ENCODE peak calls at places on chromosomes 5 and 9, in seven cellular contexts. One of them, this sample, is unnamed. For H3K4me1, the result is how much of the 10 kb centered on the place peaks cover.

GRCh38 chr9:98101868-98102273 is 17.2 kb downstream of the TRIM14 start:
- DNase-seq in heart left ventricle: no peak
- DNase-seq in esophagus squamous epithelium: peak
- DNase-seq in ovary: no peak
- DNase-seq in H1: no peak
- DNase-seq in endothelial cell of umbilical vein: no peak
- DNase-seq in suprapubic skin: peak
- DNase-seq in this sample: no peak

GRCh38 chr5:170164921-170165320 is 59.2 kb downstream of the FOXI1 start:
- DNase-seq in ovary: no peak
- DNase-seq in esophagus squamous epithelium: no peak
- DNase-seq in heart left ventricle: no peak
- DNase-seq in H1: no peak
- DNase-seq in suprapubic skin: no peak
- DNase-seq in endothelial cell of umbilical vein: no peak
- DNase-seq in this sample: no peak

GRCh38 chr9:68530618-68531017 is 10.1 kb downstream of the TMEM252 start:
- DNase-seq in esophagus squamous epithelium: no peak
- DNase-seq in ovary: peak
- DNase-seq in H1: no peak
- DNase-seq in suprapubic skin: peak
- DNase-seq in endothelial cell of umbilical vein: no peak
- DNase-seq in heart left ventricle: peak
- DNase-seq in this sample: no peak

GRCh38 chr5:90528704-90529233 is 615 bp downstream of the LYSMD3 start:
- DNase-seq in heart left ventricle: no peak
- DNase-seq in suprapubic skin: no peak
- DNase-seq in esophagus squamous epithelium: no peak
- DNase-seq in ovary: no peak
- DNase-seq in endothelial cell of umbilical vein: peak
- DNase-seq in H1: no peak
- DNase-seq in this sample: no peak

GRCh38 chr5:38321978-38322377 is 63.6 kb downstream of the EGFLAM start:
- DNase-seq in ovary: no peak
- DNase-seq in heart left ventricle: no peak
- DNase-seq in endothelial cell of umbilical vein: no peak
- DNase-seq in suprapubic skin: no peak
- DNase-seq in esophagus squamous epithelium: no peak
- DNase-seq in H1: no peak
- DNase-seq in this sample: no peak

GRCh38 chr9:20649381-20649780 is 27.1 kb upstream of the MLLT3 start:
- DNase-seq in ovary: no peak
- DNase-seq in heart left ventricle: no peak
- DNase-seq in esophagus squamous epithelium: no peak
- DNase-seq in H1: no peak
- DNase-seq in suprapubic skin: no peak
- DNase-seq in endothelial cell of umbilical vein: peak
- DNase-seq in this sample: no peak

GRCh38 chr5:120510098-120510634 is 46.1 kb downstream of the PRR16 start:
- DNase-seq in esophagus squamous epithelium: no peak
- DNase-seq in heart left ventricle: no peak
- DNase-seq in ovary: no peak
- DNase-seq in endothelial cell of umbilical vein: no peak
- DNase-seq in H1: no peak
- DNase-seq in suprapubic skin: no peak
- DNase-seq in this sample: no peak

GRCh38 chr5:74124826-74125225 is 498.8 kb downstream of the ARHGEF28 start:
- DNase-seq in heart left ventricle: no peak
- DNase-seq in suprapubic skin: no peak
- DNase-seq in H1: no peak
- DNase-seq in esophagus squamous epithelium: no peak
- DNase-seq in endothelial cell of umbilical vein: no peak
- DNase-seq in ovary: no peak
- DNase-seq in this sample: no peak

GRCh38 chr9:106878943-106879916 is 16.3 kb downstream of the ZNF462 start:
- DNase-seq in H1: no peak
- DNase-seq in endothelial cell of umbilical vein: peak
- DNase-seq in esophagus squamous epithelium: no peak
- DNase-seq in heart left ventricle: peak
- DNase-seq in suprapubic skin: no peak
- DNase-seq in ovary: peak
- DNase-seq in this sample: peak

GRCh38 chr9:117021881-117022280 is 334.8 kb downstream of the TRIM32 start:
- DNase-seq in endothelial cell of umbilical vein: no peak
- DNase-seq in heart left ventricle: no peak
- DNase-seq in esophagus squamous epithelium: no peak
- DNase-seq in ovary: no peak
- DNase-seq in suprapubic skin: no peak
- DNase-seq in H1: no peak
- DNase-seq in this sample: no peak

GRCh38 chr5:33032161-33033085 is 321.3 kb downstream of the NPR3 start:
- DNase-seq in ovary: no peak
- DNase-seq in heart left ventricle: no peak
- DNase-seq in endothelial cell of umbilical vein: no peak
- DNase-seq in esophagus squamous epithelium: no peak
- DNase-seq in suprapubic skin: no peak
- DNase-seq in H1: no peak
- DNase-seq in this sample: no peak

GRCh38 chr5:82349651-82350050 is 71.5 kb upstream of the RPS23 start:
- DNase-seq in heart left ventricle: no peak
- DNase-seq in ovary: no peak
- DNase-seq in suprapubic skin: peak
- DNase-seq in endothelial cell of umbilical vein: no peak
- DNase-seq in H1: peak
- DNase-seq in esophagus squamous epithelium: no peak
- DNase-seq in this sample: no peak

GRCh38 chr5:149282027-149282965 is 10.6 kb downstream of the AFAP1L1 start:
- DNase-seq in H1: no peak
- DNase-seq in suprapubic skin: no peak
- DNase-seq in heart left ventricle: no peak
- DNase-seq in endothelial cell of umbilical vein: no peak
- DNase-seq in esophagus squamous epithelium: no peak
- DNase-seq in ovary: no peak
- DNase-seq in this sample: no peak

GRCh38 chr5:72842816-72843215 is 26.4 kb downstream of the TNPO1 start:
- DNase-seq in suprapubic skin: no peak
- DNase-seq in H1: no peak
- DNase-seq in heart left ventricle: no peak
- DNase-seq in endothelial cell of umbilical vein: peak
- DNase-seq in ovary: no peak
- DNase-seq in esophagus squamous epithelium: no peak
- DNase-seq in this sample: no peak
- H3K4me1 ChIP-seq in suprapubic skin: under half
- H3K4me1 ChIP-seq in H1: under half
- H3K4me1 ChIP-seq in heart left ventricle: under half
- H3K4me1 ChIP-seq in endothelial cell of umbilical vein: half or more
- H3K4me1 ChIP-seq in ovary: under half
- H3K4me1 ChIP-seq in esophagus squamous epithelium: under half
- H3K4me1 ChIP-seq in this sample: under half

DNA sequence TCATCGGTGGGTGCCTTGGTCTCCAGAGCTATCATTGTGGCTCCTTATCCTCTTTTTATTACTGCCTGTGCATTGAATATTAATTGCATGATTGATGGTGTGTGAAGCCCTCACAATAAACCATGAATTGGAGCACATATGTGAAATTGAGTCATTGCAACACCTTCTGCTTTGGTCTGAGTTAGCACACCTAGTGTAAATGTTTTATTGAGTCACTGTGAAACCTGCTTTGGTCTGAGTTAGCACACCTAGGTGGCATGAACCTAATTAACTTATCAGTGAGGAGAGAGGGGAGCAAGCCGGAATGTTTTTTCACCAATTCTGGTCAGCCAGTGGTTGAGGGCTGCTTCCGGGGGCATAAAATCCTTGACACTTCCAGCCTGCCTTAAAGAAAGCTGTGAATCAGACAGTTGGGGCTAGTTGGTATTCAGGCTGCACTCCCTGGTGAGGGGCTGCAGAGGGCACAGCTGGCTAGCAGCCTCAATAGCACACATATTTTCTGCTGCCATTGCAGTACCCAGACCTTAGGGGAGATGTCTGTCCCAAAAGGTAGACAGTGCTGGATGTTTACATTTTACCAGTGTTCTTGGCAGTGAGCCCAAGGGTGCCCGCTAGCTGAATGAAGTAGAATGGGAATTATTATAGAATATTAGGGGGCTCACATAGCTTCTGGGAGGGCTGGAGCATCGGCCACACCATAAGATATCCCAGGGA is 76.5 kb upstream of the GOLM1 start:
- DNase-seq in esophagus squamous epithelium: no peak
- DNase-seq in suprapubic skin: no peak
- DNase-seq in heart left ventricle: no peak
- DNase-seq in ovary: no peak
- DNase-seq in endothelial cell of umbilical vein: no peak
- DNase-seq in H1: no peak
- DNase-seq in this sample: no peak
- TF ChIP-seq POLR2A in esophagus squamous epithelium: no peak
- TF ChIP-seq POLR2A in suprapubic skin: no peak
- TF ChIP-seq POLR2A in heart left ventricle: no peak
- TF ChIP-seq POLR2A in ovary: no peak
- TF ChIP-seq POLR2A in endothelial cell of umbilical vein: no peak
- TF ChIP-seq POLR2A in H1: no peak
- TF ChIP-seq POLR2A in this sample: no peak

DNA sequence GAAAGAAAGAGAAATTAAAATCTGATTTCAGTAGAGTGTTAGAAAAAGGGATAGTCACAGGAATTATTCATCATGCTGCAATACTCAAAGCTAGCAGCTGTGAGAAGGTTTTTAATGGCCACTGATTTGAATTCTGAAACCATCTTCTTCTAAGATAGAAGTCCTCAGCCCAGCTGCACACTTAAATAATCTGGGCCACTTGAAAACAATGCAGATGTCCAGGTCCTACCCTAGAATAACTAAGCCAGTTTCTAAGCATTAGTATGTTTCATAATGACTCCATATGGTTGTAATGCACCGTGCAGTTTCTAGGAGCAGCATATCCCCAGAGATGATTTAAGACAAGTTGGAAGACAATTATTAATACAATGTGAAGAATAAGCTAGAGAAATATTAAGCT is 159.9 kb upstream of the FBXL17 start:
- DNase-seq in suprapubic skin: no peak
- DNase-seq in H1: no peak
- DNase-seq in endothelial cell of umbilical vein: no peak
- DNase-seq in heart left ventricle: no peak
- DNase-seq in ovary: no peak
- DNase-seq in esophagus squamous epithelium: no peak
- DNase-seq in this sample: no peak
- H3K4me1 ChIP-seq in suprapubic skin: under half
- H3K4me1 ChIP-seq in H1: under half
- H3K4me1 ChIP-seq in endothelial cell of umbilical vein: under half
- H3K4me1 ChIP-seq in heart left ventricle: under half
- H3K4me1 ChIP-seq in ovary: under half
- H3K4me1 ChIP-seq in esophagus squamous epithelium: under half
- H3K4me1 ChIP-seq in this sample: under half

GRCh38 chr9:131304676-131305366 is 15.3 kb downstream of the PLPP7 start:
- DNase-seq in heart left ventricle: no peak
- DNase-seq in suprapubic skin: no peak
- DNase-seq in ovary: no peak
- DNase-seq in esophagus squamous epithelium: no peak
- DNase-seq in H1: no peak
- DNase-seq in endothelial cell of umbilical vein: no peak
- DNase-seq in this sample: peak

GRCh38 chr9:131303702-131304101 is 14.2 kb downstream of the PLPP7 start:
- DNase-seq in endothelial cell of umbilical vein: no peak
- DNase-seq in suprapubic skin: no peak
- DNase-seq in H1: no peak
- DNase-seq in esophagus squamous epithelium: no peak
- DNase-seq in ovary: no peak
- DNase-seq in heart left ventricle: no peak
- DNase-seq in this sample: no peak

GRCh38 chr9:131299948-131300347 is 10.4 kb downstream of the PLPP7 start:
- DNase-seq in esophagus squamous epithelium: no peak
- DNase-seq in endothelial cell of umbilical vein: no peak
- DNase-seq in suprapubic skin: no peak
- DNase-seq in heart left ventricle: no peak
- DNase-seq in H1: no peak
- DNase-seq in ovary: no peak
- DNase-seq in this sample: no peak

GRCh38 chr9:131300444-131300843 is 10.9 kb downstream of the PLPP7 start:
- DNase-seq in heart left ventricle: no peak
- DNase-seq in suprapubic skin: no peak
- DNase-seq in H1: no peak
- DNase-seq in ovary: no peak
- DNase-seq in esophagus squamous epithelium: no peak
- DNase-seq in endothelial cell of umbilical vein: no peak
- DNase-seq in this sample: no peak

GRCh38 chr9:131302244-131303075 is 12.9 kb downstream of the PLPP7 start:
- DNase-seq in suprapubic skin: no peak
- DNase-seq in esophagus squamous epithelium: no peak
- DNase-seq in H1: no peak
- DNase-seq in ovary: no peak
- DNase-seq in endothelial cell of umbilical vein: no peak
- DNase-seq in heart left ventricle: no peak
- DNase-seq in this sample: no peak
- TF ChIP-seq POLR2A in suprapubic skin: no peak
- TF ChIP-seq POLR2A in esophagus squamous epithelium: no peak
- TF ChIP-seq POLR2A in H1: no peak
- TF ChIP-seq POLR2A in ovary: no peak
- TF ChIP-seq POLR2A in endothelial cell of umbilical vein: no peak
- TF ChIP-seq POLR2A in heart left ventricle: no peak
- TF ChIP-seq POLR2A in this sample: no peak

GRCh38 chr9:77996696-77997095 is 34.9 kb downstream of the GNAQ start:
- DNase-seq in endothelial cell of umbilical vein: peak
- DNase-seq in ovary: no peak
- DNase-seq in H1: no peak
- DNase-seq in suprapubic skin: no peak
- DNase-seq in heart left ventricle: no peak
- DNase-seq in esophagus squamous epithelium: no peak
- DNase-seq in this sample: no peak
- H3K4me1 ChIP-seq in endothelial cell of umbilical vein: under half
- H3K4me1 ChIP-seq in ovary: under half
- H3K4me1 ChIP-seq in H1: under half
- H3K4me1 ChIP-seq in suprapubic skin: under half
- H3K4me1 ChIP-seq in heart left ventricle: under half
- H3K4me1 ChIP-seq in esophagus squamous epithelium: under half
- H3K4me1 ChIP-seq in this sample: under half

This sample was measured in breast epithelium.